ENCODE peak calls at places on chromosomes 13 and 19, in seven cellular contexts. P, D, B, U, S, A and V are unnamed samples.

GRCh38 chr13:76379341-76380105 is 506.7 kb downstream of the KCTD12 start:
- DNase-seq in P (no peak), D (no peak), B (no peak), U (no peak), S (no peak), A (no peak), V (no peak)

GRCh38 chr13:34701919-34702318 is 240.2 kb upstream of the NBEA start:
- DNase-seq in P (no peak), D (no peak), B (no peak), U (no peak), S (no peak), A (no peak), V (no peak)

GRCh38 chr13:97935071-97935470 is 18.4 kb upstream of the IPO5 start:
- DNase-seq in P (no peak), D (no peak), B (no peak), U (no peak), S (no peak), A (no peak), V (no peak)

GRCh38 chr13:112145221-112146072 is 78.5 kb downstream of the SOX1 start:
- DNase-seq in P (no peak), D (no peak), B (no peak), U (no peak), S (no peak), A (no peak), V (no peak)

GRCh38 chr19:16366433-16367268 is 42.0 kb downstream of the KLF2 start:
- DNase-seq in P (no peak), D (peak; percentile 32), B (peak; percentile 80), U (no peak), S (peak; percentile 87), A (no peak), V (no peak)

GRCh38 chr13:97004096-97004876 is 10.0 kb upstream of the OXGR1 start:
- DNase-seq in P (no peak), D (no peak), B (no peak), U (no peak), S (no peak), A (peak; percentile 81), V (no peak)

GRCh38 chr13:109874444-109874920 is 88.1 kb upstream of the IRS2 start:
- DNase-seq in P (no peak), D (no peak), B (no peak), U (no peak), S (no peak), A (peak; percentile 22), V (no peak)

GRCh38 chr13:36918246-36919060 is 1.6 kb downstream of the SMAD9 start:
- DNase-seq in P (peak; percentile 17), D (no peak), B (no peak), U (peak; percentile 42), S (no peak), A (peak; percentile 34), V (no peak)

GRCh38 chr19:47272448-47273312 is 2.0 kb upstream of the INAFM1 start:
- DNase-seq in P (no peak), D (no peak), B (no peak), U (no peak), S (no peak), A (peak; percentile 77), V (no peak)

GRCh38 chr13:99086149-99086868 is 108.4 kb upstream of the DOCK9 start:
- DNase-seq in P (peak; percentile 11), D (peak; percentile 74), B (peak; percentile 75), U (no peak), S (peak; percentile 72), A (peak; percentile 36), V (peak; percentile 39)

GRCh38 chr13:33135097-33135496 is 118.9 kb downstream of the KL start:
- DNase-seq in P (no peak), D (no peak), B (no peak), U (no peak), S (no peak), A (no peak), V (no peak)

GRCh38 chr13:36090592-36090991 is 40.6 kb downstream of the DCLK1 start:
- DNase-seq in P (no peak), D (no peak), B (no peak), U (no peak), S (no peak), A (peak; percentile 55), V (no peak)

GRCh38 chr13:101919541-101920306 is 467.2 kb downstream of the ITGBL1 start:
- DNase-seq in P (no peak), D (no peak), B (no peak), U (no peak), S (no peak), A (peak; percentile 61), V (no peak)

GRCh38 chr19:15265849-15266248 is 33.6 kb upstream of the EPHX3 start:
- DNase-seq in P (no peak), D (no peak), B (no peak), U (peak; percentile 79), S (no peak), A (peak; percentile 97), V (peak; percentile 93)